ENCODE peak calls at places on chromosomes 16 and 17, in ten cellular contexts. Q is upper lobe of right lung; W is CD4-positive, alpha-beta memory T cell; Z is GM23338; P is CD4-positive, alpha-beta T cell; G is right lobe of liver; J is SJSA1; L is GM23248; A is stomach; R is uterus. E is an unnamed sample.

GRCh38 chr17:73292031-73292531 is 19.7 kb downstream of the CDC42EP4 start:
- DNase-seq in Q (no peak), W (no peak), Z (no peak), P (no peak), G (peak), J (peak), L (peak), A (peak), R (no peak), E (peak)

GRCh38 chr17:67503184-67503583 is 126.1 kb downstream of the PITPNC1 start:
- DNase-seq in Q (no peak), W (no peak), Z (no peak), P (no peak), G (no peak), J (no peak), L (peak), A (no peak), R (no peak), E (no peak)

GRCh38 chr17:41065829-41066624 is at the start of gene KRTAP2-4:
- DNase-seq in Q (no peak), W (no peak), Z (no peak), P (no peak), G (no peak), J (peak), L (peak), A (no peak), R (no peak), E (no peak)

GRCh38 chr17:16534236-16534635 is 34.8 kb downstream of the ZNF287 start:
- DNase-seq in Q (no peak), W (no peak), Z (no peak), P (no peak), G (no peak), J (no peak), L (no peak), A (no peak), R (no peak), E (no peak)

GRCh38 chr17:13582776-13583414 is 18.8 kb downstream of the HS3ST3A1 start:
- DNase-seq in Q (no peak), W (no peak), Z (no peak), P (no peak), G (no peak), J (no peak), L (no peak), A (no peak), R (no peak), E (no peak)

GRCh38 chr16:56861092-56861610 is 3.9 kb upstream of the SLC12A3 start:
- DNase-seq in Q (no peak), W (no peak), Z (no peak), P (no peak), G (no peak), J (no peak), L (no peak), A (no peak), R (no peak), E (no peak)

GRCh38 chr17:14741516-14741915 is 440.6 kb downstream of the HS3ST3B1 start:
- DNase-seq in Q (no peak), W (no peak), Z (no peak), P (no peak), G (no peak), J (no peak), L (peak), A (no peak), R (no peak), E (no peak)

GRCh38 chr17:41404024-41404651 is 6.7 kb upstream of the KRT31 start:
- DNase-seq in Q (no peak), W (peak), Z (no peak), P (no peak), G (no peak), J (peak), L (peak), A (no peak), R (peak), E (no peak)

GRCh38 chr16:21708533-21709115 is 44.9 kb downstream of the OTOA start:
- DNase-seq in Q (peak), W (peak), Z (peak), P (peak), G (peak), J (peak), L (peak), A (peak), R (peak), E (peak)

GRCh38 chr16:88552166-88552565 is 18.0 kb upstream of the ZC3H18 start:
- DNase-seq in Q (no peak), W (no peak), Z (no peak), P (no peak), G (no peak), J (no peak), L (no peak), A (no peak), R (no peak), E (no peak)

GRCh38 chr16:64590516-64590915 is 531.3 kb downstream of the CDH11 start:
- DNase-seq in Q (no peak), W (no peak), Z (no peak), P (no peak), G (no peak), J (no peak), L (peak), A (no peak), R (no peak), E (no peak)

GRCh38 chr17:13311301-13311700 is 290.4 kb downstream of the HS3ST3A1 start:
- DNase-seq in Q (no peak), W (no peak), Z (no peak), P (no peak), G (no peak), J (no peak), L (peak), A (no peak), R (no peak), E (no peak)

GRCh38 chr16:24825696-24826095 is 20.1 kb upstream of the SLC5A11 start:
- DNase-seq in Q (no peak), W (no peak), Z (no peak), P (no peak), G (no peak), J (no peak), L (no peak), A (no peak), R (no peak), E (no peak)

GRCh38 chr16:70715113-70715711 is 29.4 kb upstream of the MTSS2 start:
- DNase-seq in Q (peak), W (no peak), Z (no peak), P (no peak), G (peak), J (peak), L (peak), A (peak), R (peak), E (peak)

GRCh38 chr17:56786989-56787482 is 46.7 kb downstream of the C17orf67 start:
- DNase-seq in Q (no peak), W (no peak), Z (no peak), P (no peak), G (no peak), J (peak), L (peak), A (no peak), R (peak), E (no peak)

GRCh38 chr17:27807567-27808470 is 7.5 kb upstream of the NOS2 start:
- DNase-seq in Q (no peak), W (peak), Z (no peak), P (peak), G (peak), J (no peak), L (no peak), A (peak), R (no peak), E (no peak)

GRCh38 chr17:32350662-32351418 is 883 bp downstream of the ZNF207 start:
- DNase-seq in Q (no peak), W (peak), Z (peak), P (no peak), G (no peak), J (no peak), L (peak), A (peak), R (no peak), E (no peak)

GRCh38 chr17:77916771-77917481 is 41.6 kb upstream of the TNRC6C start:
- DNase-seq in Q (no peak), W (no peak), Z (no peak), P (no peak), G (no peak), J (no peak), L (no peak), A (no peak), R (no peak), E (peak)

GRCh38 chr17:57477483-57478357 is 221.4 kb downstream of the MSI2 start:
- DNase-seq in Q (no peak), W (no peak), Z (no peak), P (no peak), G (no peak), J (no peak), L (no peak), A (no peak), R (no peak), E (no peak)

GRCh38 chr16:21277045-21277926 is 804 bp downstream of the CRYM start:
- DNase-seq in Q (no peak), W (no peak), Z (no peak), P (no peak), G (no peak), J (peak), L (no peak), A (no peak), R (no peak), E (no peak)

GRCh38 chr16:4053663-4054479 is 62.4 kb downstream of the ADCY9 start:
- DNase-seq in Q (peak), W (no peak), Z (no peak), P (no peak), G (peak), J (peak), L (peak), A (peak), R (peak), E (peak)

GRCh38 chr17:2939714-2940351 is 123.6 kb downstream of the OR1D5 start:
- DNase-seq in Q (no peak), W (no peak), Z (no peak), P (no peak), G (no peak), J (no peak), L (no peak), A (peak), R (no peak), E (no peak)

GRCh38 chr16:27642753-27643152 is 92.8 kb downstream of the KATNIP start:
- DNase-seq in Q (no peak), W (no peak), Z (peak), P (no peak), G (no peak), J (no peak), L (peak), A (no peak), R (no peak), E (no peak)

GRCh38 chr17:1498869-1499268 is 6.4 kb upstream of the MYO1C start:
- DNase-seq in Q (no peak), W (no peak), Z (no peak), P (no peak), G (no peak), J (no peak), L (peak), A (no peak), R (no peak), E (no peak)

GRCh38 chr17:4365628-4366311 is 705 bp downstream of the UBE2G1 start:
- DNase-seq in Q (no peak), W (no peak), Z (peak), P (no peak), G (peak), J (no peak), L (peak), A (no peak), R (peak), E (peak)

GRCh38 chr17:60535382-60536279 is 9.6 kb upstream of the APPBP2 start:
- DNase-seq in Q (no peak), W (no peak), Z (no peak), P (no peak), G (no peak), J (peak), L (peak), A (no peak), R (no peak), E (no peak)

GRCh38 chr17:42098747-42099399 is 600 bp upstream of the ZNF385C start:
- DNase-seq in Q (no peak), W (no peak), Z (peak), P (no peak), G (no peak), J (no peak), L (no peak), A (no peak), R (no peak), E (no peak)

GRCh38 chr17:72590882-72591499 is 470.2 kb downstream of the SOX9 start:
- DNase-seq in Q (no peak), W (no peak), Z (no peak), P (no peak), G (no peak), J (no peak), L (peak), A (no peak), R (no peak), E (no peak)

GRCh38 chr16:11128211-11129123 is 127.5 kb downstream of the SOCS1 start:
- DNase-seq in Q (no peak), W (peak), Z (no peak), P (no peak), G (peak), J (no peak), L (peak), A (peak), R (peak), E (peak)

GRCh38 chr16:25009822-25010221 is 5.3 kb downstream of the ARHGAP17 start:
- DNase-seq in Q (peak), W (no peak), Z (no peak), P (no peak), G (peak), J (no peak), L (peak), A (no peak), R (no peak), E (no peak)

GRCh38 chr16:68760671-68761275 is 23.7 kb downstream of the CDH1 start:
- DNase-seq in Q (no peak), W (no peak), Z (no peak), P (no peak), G (no peak), J (peak), L (peak), A (no peak), R (no peak), E (no peak)

GRCh38 chr16:75494696-75495601 is at the start of gene CHST6:
- DNase-seq in Q (no peak), W (no peak), Z (peak), P (no peak), G (no peak), J (peak), L (peak), A (no peak), R (no peak), E (no peak)

GRCh38 chr16:19131809-19132777 is 18.3 kb downstream of the ITPRIPL2 start:
- DNase-seq in Q (no peak), W (no peak), Z (no peak), P (no peak), G (no peak), J (no peak), L (peak), A (no peak), R (no peak), E (no peak)

GRCh38 chr17:57143341-57143740 is 58.3 kb downstream of the AKAP1 start:
- DNase-seq in Q (no peak), W (no peak), Z (no peak), P (no peak), G (no peak), J (no peak), L (peak), A (no peak), R (no peak), E (no peak)

GRCh38 chr16:2597560-2597902 is 59.7 kb downstream of the PDPK1 start:
- DNase-seq in Q (peak), W (no peak), Z (no peak), P (no peak), G (peak), J (no peak), L (no peak), A (no peak), R (no peak), E (peak)

GRCh38 chr17:66964930-66965800 is 658 bp downstream of the CACNG4 start:
- DNase-seq in Q (no peak), W (no peak), Z (peak), P (no peak), G (no peak), J (peak), L (no peak), A (no peak), R (no peak), E (no peak)

GRCh38 chr17:45110676-45111611 is 21.4 kb downstream of the PLCD3 start:
- DNase-seq in Q (no peak), W (no peak), Z (no peak), P (no peak), G (no peak), J (peak), L (peak), A (no peak), R (no peak), E (peak)

GRCh38 chr16:14302031-14302398 is 230.9 kb downstream of the MRTFB start:
- DNase-seq in Q (peak), W (no peak), Z (peak), P (no peak), G (peak), J (peak), L (peak), A (peak), R (peak), E (peak)
- H3K27ac ChIP-seq in Q (no peak), W (no peak), Z (no peak), P (no peak), G (peak), J (peak), L (peak), A (peak), R (peak), E (peak)

GRCh38 chr17:8965394-8966168 is at the start of gene PIK3R5:
- DNase-seq in Q (peak), W (peak), Z (peak), P (peak), G (peak), J (no peak), L (no peak), A (peak), R (no peak), E (no peak)
- H3K27ac ChIP-seq in Q (peak), W (peak), Z (no peak), P (peak), G (peak), J (no peak), L (no peak), A (peak), R (no peak), E (peak)

GRCh38 chr17:9958586-9959281 is 53.7 kb upstream of the RCVRN start:
- DNase-seq in Q (peak), W (no peak), Z (peak), P (no peak), G (no peak), J (no peak), L (no peak), A (no peak), R (no peak), E (no peak)
- H3K27ac ChIP-seq in Q (no peak), W (no peak), Z (no peak), P (no peak), G (no peak), J (no peak), L (no peak), A (no peak), R (no peak), E (no peak)

GRCh38 chr16:8581923-8582580 is 8.3 kb downstream of the TMEM114 start:
- DNase-seq in Q (peak), W (no peak), Z (no peak), P (no peak), G (no peak), J (peak), L (no peak), A (no peak), R (no peak), E (peak)
- H3K27ac ChIP-seq in Q (peak), W (no peak), Z (no peak), P (no peak), G (no peak), J (no peak), L (no peak), A (no peak), R (no peak), E (no peak)

E was measured in sigmoid colon.